ENCODE peak calls at places on chromosomes 13 and 19, in eight cellular contexts. One of them, this sample, is unnamed. For H3K4me1, the result is how much of the 10 kb centered on the place peaks cover.

GRCh38 chr19:7535035-7535992 is at the start of gene PNPLA6:
- DNase-seq in CD4-positive, alpha-beta memory T cell: peak
- DNase-seq in pancreas: peak
- DNase-seq in cardiac muscle cell: peak
- DNase-seq in GM23248: peak
- DNase-seq in CD4-positive, CD25-positive, alpha-beta regulatory T cell: peak
- DNase-seq in colonic mucosa: peak
- DNase-seq in lung: peak
- DNase-seq in this sample: peak

GRCh38 chr19:29769997-29770396 is 41.8 kb upstream of the CCNE1 start:
- DNase-seq in cardiac muscle cell: no peak
- DNase-seq in lung: no peak
- DNase-seq in CD4-positive, CD25-positive, alpha-beta regulatory T cell: no peak
- DNase-seq in pancreas: no peak
- DNase-seq in CD4-positive, alpha-beta memory T cell: no peak
- DNase-seq in GM23248: no peak
- DNase-seq in colonic mucosa: no peak
- DNase-seq in this sample: no peak

GRCh38 chr19:15454371-15454800 is 4.6 kb upstream of the WIZ start:
- DNase-seq in GM23248: no peak
- DNase-seq in pancreas: peak
- DNase-seq in cardiac muscle cell: no peak
- DNase-seq in colonic mucosa: no peak
- DNase-seq in CD4-positive, alpha-beta memory T cell: no peak
- DNase-seq in lung: no peak
- DNase-seq in CD4-positive, CD25-positive, alpha-beta regulatory T cell: no peak
- DNase-seq in this sample: no peak

GRCh38 chr13:46603165-46603603 is 50.2 kb downstream of the LRCH1 start:
- DNase-seq in CD4-positive, alpha-beta memory T cell: no peak
- DNase-seq in GM23248: peak
- DNase-seq in CD4-positive, CD25-positive, alpha-beta regulatory T cell: no peak
- DNase-seq in cardiac muscle cell: peak
- DNase-seq in pancreas: no peak
- DNase-seq in lung: no peak
- DNase-seq in colonic mucosa: peak
- DNase-seq in this sample: no peak

GRCh38 chr13:27635256-27635655 is 13.6 kb downstream of the POLR1D start:
- DNase-seq in colonic mucosa: no peak
- DNase-seq in cardiac muscle cell: no peak
- DNase-seq in CD4-positive, CD25-positive, alpha-beta regulatory T cell: no peak
- DNase-seq in GM23248: no peak
- DNase-seq in pancreas: no peak
- DNase-seq in lung: no peak
- DNase-seq in CD4-positive, alpha-beta memory T cell: no peak
- DNase-seq in this sample: no peak

GRCh38 chr13:99265823-99266426 is 7.7 kb upstream of the GPR18 start:
- DNase-seq in pancreas: no peak
- DNase-seq in colonic mucosa: no peak
- DNase-seq in lung: no peak
- DNase-seq in cardiac muscle cell: peak
- DNase-seq in CD4-positive, alpha-beta memory T cell: peak
- DNase-seq in CD4-positive, CD25-positive, alpha-beta regulatory T cell: peak
- DNase-seq in GM23248: peak
- DNase-seq in this sample: no peak

GRCh38 chr13:97288486-97288900 is 66.4 kb downstream of the MBNL2 start:
- DNase-seq in cardiac muscle cell: no peak
- DNase-seq in pancreas: no peak
- DNase-seq in lung: no peak
- DNase-seq in colonic mucosa: no peak
- DNase-seq in CD4-positive, CD25-positive, alpha-beta regulatory T cell: no peak
- DNase-seq in GM23248: no peak
- DNase-seq in CD4-positive, alpha-beta memory T cell: no peak
- DNase-seq in this sample: no peak

GRCh38 chr19:43380771-43381386 is 27.4 kb downstream of the CD177 start:
- DNase-seq in colonic mucosa: peak
- DNase-seq in cardiac muscle cell: no peak
- DNase-seq in lung: no peak
- DNase-seq in CD4-positive, CD25-positive, alpha-beta regulatory T cell: no peak
- DNase-seq in GM23248: no peak
- DNase-seq in pancreas: no peak
- DNase-seq in CD4-positive, alpha-beta memory T cell: no peak
- DNase-seq in this sample: no peak

GRCh38 chr19:7533281-7533819 is 2.2 kb upstream of the PNPLA6 start:
- DNase-seq in lung: peak
- DNase-seq in CD4-positive, alpha-beta memory T cell: no peak
- DNase-seq in cardiac muscle cell: peak
- DNase-seq in colonic mucosa: peak
- DNase-seq in CD4-positive, CD25-positive, alpha-beta regulatory T cell: no peak
- DNase-seq in GM23248: peak
- DNase-seq in pancreas: peak
- DNase-seq in this sample: no peak

GRCh38 chr19:48870048-48870447 is 1.6 kb upstream of the PLEKHA4 start:
- DNase-seq in cardiac muscle cell: no peak
- DNase-seq in CD4-positive, CD25-positive, alpha-beta regulatory T cell: no peak
- DNase-seq in colonic mucosa: no peak
- DNase-seq in GM23248: no peak
- DNase-seq in lung: no peak
- DNase-seq in pancreas: no peak
- DNase-seq in CD4-positive, alpha-beta memory T cell: no peak
- DNase-seq in this sample: no peak

GRCh38 chr19:51016798-51017683 is 2.5 kb downstream of the KLK10 start:
- DNase-seq in pancreas: peak
- DNase-seq in GM23248: peak
- DNase-seq in CD4-positive, CD25-positive, alpha-beta regulatory T cell: no peak
- DNase-seq in lung: peak
- DNase-seq in cardiac muscle cell: peak
- DNase-seq in colonic mucosa: no peak
- DNase-seq in CD4-positive, alpha-beta memory T cell: peak
- DNase-seq in this sample: peak

GRCh38 chr13:99996177-99996705 is 14.7 kb downstream of the ZIC2 start:
- DNase-seq in GM23248: no peak
- DNase-seq in pancreas: no peak
- DNase-seq in CD4-positive, alpha-beta memory T cell: no peak
- DNase-seq in lung: no peak
- DNase-seq in cardiac muscle cell: no peak
- DNase-seq in colonic mucosa: no peak
- DNase-seq in CD4-positive, CD25-positive, alpha-beta regulatory T cell: peak
- DNase-seq in this sample: no peak

GRCh38 chr19:14078406-14078805 is 5.8 kb downstream of the MISP3 start:
- DNase-seq in pancreas: no peak
- DNase-seq in GM23248: peak
- DNase-seq in cardiac muscle cell: no peak
- DNase-seq in CD4-positive, CD25-positive, alpha-beta regulatory T cell: no peak
- DNase-seq in colonic mucosa: no peak
- DNase-seq in CD4-positive, alpha-beta memory T cell: no peak
- DNase-seq in lung: no peak
- DNase-seq in this sample: no peak

GRCh38 chr13:93226623-93227279 is at the start of gene GPC6:
- DNase-seq in CD4-positive, alpha-beta memory T cell: no peak
- DNase-seq in CD4-positive, CD25-positive, alpha-beta regulatory T cell: no peak
- DNase-seq in colonic mucosa: peak
- DNase-seq in cardiac muscle cell: peak
- DNase-seq in lung: no peak
- DNase-seq in pancreas: no peak
- DNase-seq in GM23248: peak
- DNase-seq in this sample: no peak

GRCh38 chr19:45161715-45162463 is 1.1 kb upstream of the NKPD1 start:
- DNase-seq in CD4-positive, CD25-positive, alpha-beta regulatory T cell: no peak
- DNase-seq in lung: no peak
- DNase-seq in colonic mucosa: no peak
- DNase-seq in pancreas: no peak
- DNase-seq in cardiac muscle cell: peak
- DNase-seq in GM23248: peak
- DNase-seq in CD4-positive, alpha-beta memory T cell: no peak
- DNase-seq in this sample: no peak

GRCh38 chr13:60838581-60838980 is 441.6 kb downstream of the TDRD3 start:
- DNase-seq in GM23248: no peak
- DNase-seq in cardiac muscle cell: no peak
- DNase-seq in CD4-positive, alpha-beta memory T cell: no peak
- DNase-seq in colonic mucosa: no peak
- DNase-seq in CD4-positive, CD25-positive, alpha-beta regulatory T cell: no peak
- DNase-seq in pancreas: no peak
- DNase-seq in lung: no peak
- DNase-seq in this sample: no peak

GRCh38 chr19:862529-863304 is 3.3 kb downstream of the CFD start:
- DNase-seq in CD4-positive, alpha-beta memory T cell: peak
- DNase-seq in colonic mucosa: peak
- DNase-seq in pancreas: peak
- DNase-seq in cardiac muscle cell: peak
- DNase-seq in lung: peak
- DNase-seq in CD4-positive, CD25-positive, alpha-beta regulatory T cell: peak
- DNase-seq in GM23248: peak
- DNase-seq in this sample: peak

GRCh38 chr19:17117250-17117789 is 41.7 kb downstream of the MYO9B start:
- DNase-seq in colonic mucosa: no peak
- DNase-seq in cardiac muscle cell: no peak
- DNase-seq in pancreas: no peak
- DNase-seq in lung: no peak
- DNase-seq in CD4-positive, CD25-positive, alpha-beta regulatory T cell: no peak
- DNase-seq in GM23248: peak
- DNase-seq in CD4-positive, alpha-beta memory T cell: no peak
- DNase-seq in this sample: no peak

GRCh38 chr19:57825501-57825900 is 4.6 kb upstream of the ZNF587B start:
- DNase-seq in CD4-positive, CD25-positive, alpha-beta regulatory T cell: no peak
- DNase-seq in colonic mucosa: no peak
- DNase-seq in GM23248: no peak
- DNase-seq in lung: no peak
- DNase-seq in pancreas: no peak
- DNase-seq in cardiac muscle cell: peak
- DNase-seq in CD4-positive, alpha-beta memory T cell: no peak
- DNase-seq in this sample: no peak

GRCh38 chr19:13212759-13213330 is 62.6 kb downstream of the IER2 start:
- DNase-seq in CD4-positive, CD25-positive, alpha-beta regulatory T cell: peak
- DNase-seq in pancreas: peak
- DNase-seq in GM23248: peak
- DNase-seq in colonic mucosa: peak
- DNase-seq in cardiac muscle cell: peak
- DNase-seq in lung: peak
- DNase-seq in CD4-positive, alpha-beta memory T cell: peak
- DNase-seq in this sample: peak

GRCh38 chr13:21657538-21657937 is 13.3 kb upstream of the FGF9 start:
- DNase-seq in lung: no peak
- DNase-seq in GM23248: peak
- DNase-seq in pancreas: no peak
- DNase-seq in CD4-positive, alpha-beta memory T cell: no peak
- DNase-seq in CD4-positive, CD25-positive, alpha-beta regulatory T cell: no peak
- DNase-seq in colonic mucosa: no peak
- DNase-seq in cardiac muscle cell: peak
- DNase-seq in this sample: peak

GRCh38 chr13:38967446-38967845 is 23.2 kb downstream of the STOML3 start:
- DNase-seq in GM23248: no peak
- DNase-seq in CD4-positive, CD25-positive, alpha-beta regulatory T cell: no peak
- DNase-seq in pancreas: no peak
- DNase-seq in colonic mucosa: no peak
- DNase-seq in cardiac muscle cell: no peak
- DNase-seq in lung: no peak
- DNase-seq in CD4-positive, alpha-beta memory T cell: no peak
- DNase-seq in this sample: no peak

GRCh38 chr13:72246396-72246795 is 379.4 kb upstream of the DACH1 start:
- DNase-seq in colonic mucosa: no peak
- DNase-seq in CD4-positive, CD25-positive, alpha-beta regulatory T cell: no peak
- DNase-seq in cardiac muscle cell: no peak
- DNase-seq in CD4-positive, alpha-beta memory T cell: no peak
- DNase-seq in pancreas: no peak
- DNase-seq in GM23248: no peak
- DNase-seq in lung: no peak
- DNase-seq in this sample: no peak

GRCh38 chr13:24271231-24271610 is 38.2 kb upstream of the C1QTNF9 start:
- DNase-seq in CD4-positive, alpha-beta memory T cell: no peak
- DNase-seq in lung: no peak
- DNase-seq in pancreas: no peak
- DNase-seq in cardiac muscle cell: no peak
- DNase-seq in CD4-positive, CD25-positive, alpha-beta regulatory T cell: peak
- DNase-seq in GM23248: no peak
- DNase-seq in colonic mucosa: no peak
- DNase-seq in this sample: no peak
- H3K4me3 ChIP-seq in CD4-positive, alpha-beta memory T cell: peak
- H3K4me3 ChIP-seq in lung: no peak
- H3K4me3 ChIP-seq in pancreas: peak
- H3K4me3 ChIP-seq in cardiac muscle cell: no peak
- H3K4me3 ChIP-seq in CD4-positive, CD25-positive, alpha-beta regulatory T cell: peak
- H3K4me3 ChIP-seq in GM23248: peak
- H3K4me3 ChIP-seq in colonic mucosa: peak
- H3K4me3 ChIP-seq in this sample: peak

DNA sequence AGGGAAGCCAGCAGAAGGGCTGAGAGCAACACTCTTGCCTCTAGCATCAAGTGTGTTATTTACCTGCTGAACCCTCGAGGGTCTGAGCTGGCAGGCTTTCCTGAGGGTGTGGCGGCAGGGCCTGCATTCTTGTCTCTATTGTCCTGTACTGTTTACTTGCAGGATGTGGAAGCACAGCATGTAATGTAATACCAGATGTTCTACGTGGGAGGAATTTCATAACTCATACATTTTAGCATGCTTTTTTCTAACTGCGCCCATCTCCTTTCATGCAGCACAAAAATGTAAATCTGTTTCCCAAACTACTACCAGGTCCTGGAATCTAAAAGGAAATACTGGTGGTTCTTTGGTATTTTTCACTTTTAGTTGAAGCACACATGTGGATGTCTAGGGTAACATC is 153.1 kb downstream of the RGCC start:
- DNase-seq in cardiac muscle cell: peak
- DNase-seq in CD4-positive, CD25-positive, alpha-beta regulatory T cell: no peak
- DNase-seq in colonic mucosa: no peak
- DNase-seq in lung: peak
- DNase-seq in GM23248: peak
- DNase-seq in pancreas: no peak
- DNase-seq in CD4-positive, alpha-beta memory T cell: no peak
- DNase-seq in this sample: no peak
- H3K27ac ChIP-seq in cardiac muscle cell: no peak
- H3K27ac ChIP-seq in CD4-positive, CD25-positive, alpha-beta regulatory T cell: no peak
- H3K27ac ChIP-seq in colonic mucosa: no peak
- H3K27ac ChIP-seq in lung: peak
- H3K27ac ChIP-seq in GM23248: peak
- H3K27ac ChIP-seq in pancreas: peak
- H3K27ac ChIP-seq in CD4-positive, alpha-beta memory T cell: no peak
- H3K27ac ChIP-seq in this sample: no peak

DNA sequence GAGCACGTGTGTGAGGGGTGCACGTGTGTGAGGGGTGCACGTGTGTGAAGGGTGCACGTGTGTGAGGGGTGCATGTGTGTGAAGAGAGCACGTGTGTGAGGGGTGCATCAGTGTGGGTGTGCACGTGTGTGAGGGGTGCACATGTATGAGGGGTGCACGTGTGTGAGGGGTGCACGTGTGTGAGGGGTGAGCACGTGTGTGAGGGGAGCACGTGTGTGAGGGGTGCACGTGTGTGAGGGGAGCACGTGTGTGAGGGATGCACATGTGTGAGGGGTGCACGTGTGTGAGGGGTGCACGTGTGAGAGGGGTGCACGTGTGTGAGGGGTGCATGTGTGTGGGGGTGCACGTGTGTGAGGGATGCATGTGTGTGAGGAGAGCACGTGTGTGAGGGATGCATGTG is 15.7 kb downstream of the RASA3 start:
- DNase-seq in GM23248: no peak
- DNase-seq in cardiac muscle cell: no peak
- DNase-seq in CD4-positive, alpha-beta memory T cell: no peak
- DNase-seq in lung: no peak
- DNase-seq in CD4-positive, CD25-positive, alpha-beta regulatory T cell: no peak
- DNase-seq in pancreas: no peak
- DNase-seq in colonic mucosa: no peak
- DNase-seq in this sample: peak
- H3K4me1 ChIP-seq in GM23248: under half
- H3K4me1 ChIP-seq in cardiac muscle cell: under half
- H3K4me1 ChIP-seq in CD4-positive, alpha-beta memory T cell: half or more
- H3K4me1 ChIP-seq in lung: under half
- H3K4me1 ChIP-seq in CD4-positive, CD25-positive, alpha-beta regulatory T cell: half or more
- H3K4me1 ChIP-seq in pancreas: under half
- H3K4me1 ChIP-seq in colonic mucosa: under half
- H3K4me1 ChIP-seq in this sample: under half

GRCh38 chr19:5963855-5964254 is 14.1 kb downstream of the RANBP3 start:
- DNase-seq in CD4-positive, alpha-beta memory T cell: no peak
- DNase-seq in pancreas: no peak
- DNase-seq in lung: no peak
- DNase-seq in colonic mucosa: no peak
- DNase-seq in CD4-positive, CD25-positive, alpha-beta regulatory T cell: no peak
- DNase-seq in cardiac muscle cell: no peak
- DNase-seq in GM23248: no peak
- DNase-seq in this sample: no peak
- H3K4me3 ChIP-seq in CD4-positive, alpha-beta memory T cell: no peak
- H3K4me3 ChIP-seq in pancreas: no peak
- H3K4me3 ChIP-seq in lung: no peak
- H3K4me3 ChIP-seq in colonic mucosa: no peak
- H3K4me3 ChIP-seq in CD4-positive, CD25-positive, alpha-beta regulatory T cell: no peak
- H3K4me3 ChIP-seq in cardiac muscle cell: no peak
- H3K4me3 ChIP-seq in GM23248: no peak
- H3K4me3 ChIP-seq in this sample: no peak

This sample was measured in Peyer's patch.